ENCODE peak calls at places on chromosomes 6 and 20, in seven cellular contexts. W is NCI-H82; C is activated CD8-positive, alpha-beta memory T cell treated with anti-CD3 and anti-CD28 coated beads for 24 hours; U is H1; Z is chondrocyte; L is mucosa of descending colon; E is PC-9. T is an unnamed sample.

GRCh38 chr6:56843476-56844349 is 111.2 kb upstream of the BEND6 start:
- DNase-seq in Z (peak; percentile 95), U (peak; percentile 92), W (peak; percentile 95), C (peak; percentile 74), E (peak; percentile 76), L (peak; percentile 70), T (peak; percentile 96)

GRCh38 chr6:80183019-80183418 is 76.5 kb downstream of the BCKDHB start:
- DNase-seq in Z (no peak), C (no peak), U (no peak), L (no peak), W (peak; percentile 49), E (no peak), T (no peak)

GRCh38 chr6:24610672-24611071 is 35.3 kb downstream of the KIAA0319 start:
- DNase-seq in C (no peak), E (no peak), U (no peak), L (no peak), W (no peak), Z (no peak), T (no peak)

GRCh38 chr6:21970560-21970959 is 326.3 kb downstream of the PRL start:
- DNase-seq in U (no peak), W (no peak), Z (no peak), C (no peak), L (no peak), E (no peak), T (no peak)

GRCh38 chr20:62740286-62741141 is 31.9 kb downstream of the NTSR1 start:
- DNase-seq in Z (peak; percentile 77), L (peak; percentile 46), U (no peak), C (peak; percentile 86), W (no peak), E (peak; percentile 96), T (peak; percentile 11)

GRCh38 chr6:15025416-15025815 is 220.5 kb upstream of the JARID2 start:
- DNase-seq in W (no peak), Z (no peak), C (no peak), U (no peak), L (no peak), E (no peak), T (no peak)

GRCh38 chr6:38012573-38012972 is 193.0 kb downstream of the ZFAND3 start:
- DNase-seq in W (peak; percentile 84), L (no peak), E (no peak), C (no peak), Z (no peak), U (peak; percentile 48), T (peak; percentile 60)

GRCh38 chr20:19945732-19946670 is 71.2 kb upstream of the NAA20 start:
- DNase-seq in E (no peak), U (no peak), Z (no peak), C (no peak), W (no peak), L (peak; percentile 72), T (no peak)

GRCh38 chr6:112188906-112189305 is 65.5 kb downstream of the LAMA4 start:
- DNase-seq in W (no peak), C (no peak), L (no peak), U (no peak), E (no peak), Z (no peak), T (no peak)

GRCh38 chr6:62614442-62614841 is 328.4 kb upstream of the KHDRBS2 start:
- DNase-seq in C (no peak), E (no peak), U (no peak), L (no peak), Z (no peak), W (peak; percentile 31), T (peak; percentile 22)

GRCh38 chr6:5094327-5094726 is 9.2 kb downstream of the PPP1R3G start:
- DNase-seq in C (no peak), E (peak; percentile 55), L (no peak), W (no peak), U (no peak), Z (no peak), T (no peak)

GRCh38 chr20:2771631-2772080 is 28.8 kb downstream of the CPXM1 start:
- DNase-seq in Z (peak; percentile 55), L (no peak), E (no peak), W (no peak), U (no peak), C (peak; percentile 54), T (no peak)

GRCh38 chr6:151869345-151869744 is 61.9 kb downstream of the ESR1 start:
- DNase-seq in L (no peak), E (no peak), Z (no peak), U (no peak), W (no peak), C (no peak), T (no peak)

GRCh38 chr6:88008821-88009220 is 38.8 kb upstream of the SPACA1 start:
- DNase-seq in Z (no peak), C (no peak), U (no peak), W (no peak), E (no peak), L (no peak), T (no peak)

GRCh38 chr6:160461641-160462040 is 113.5 kb downstream of the SLC22A3 start:
- DNase-seq in L (no peak), Z (no peak), C (no peak), U (no peak), W (no peak), E (no peak), T (no peak)

GRCh38 chr6:167210375-167211295 is 52.9 kb upstream of the GPR31 start:
- DNase-seq in U (no peak), L (no peak), W (no peak), Z (no peak), E (no peak), C (no peak), T (no peak)

T was measured in WERI-Rb-1.